ENCODE peak calls at places on chromosome 18, in four cellular contexts. J is PC-3, Y is sigmoid colon, L is A549. Z is an unnamed sample.
A peak's percentile ranks its signal among the peaks of the same experiment; 100 is the strongest.

GRCh38 chr18:62877448-62878221 is 162.3 kb downstream of the PHLPP1 start:
- DNase-seq in J (peak; percentile 23), Y (no peak), L (no peak), Z (peak; percentile 54)

GRCh38 chr18:25278415-25278814 is 73.6 kb downstream of the ZNF521 start:
- DNase-seq in J (no peak), L (no peak), Y (no peak), Z (peak; percentile 37)

GRCh38 chr18:79250236-79250993 is 145.3 kb upstream of the NFATC1 start:
- DNase-seq in L (no peak), Y (no peak), J (no peak), Z (no peak)

GRCh38 chr18:24964213-24964612 is 387.8 kb downstream of the ZNF521 start:
- DNase-seq in Y (no peak), L (no peak), J (peak; percentile 37), Z (no peak)

GRCh38 chr18:36073676-36074075 is 6.3 kb upstream of the RPRD1A start:
- DNase-seq in J (no peak), L (no peak), Y (no peak), Z (no peak)

GRCh38 chr18:25594351-25594750 is 242.4 kb upstream of the ZNF521 start:
- DNase-seq in Y (no peak), L (no peak), J (peak; percentile 6), Z (no peak)

GRCh38 chr18:40987581-40987980 is 967.5 kb upstream of the PIK3C3 start:
- DNase-seq in J (no peak), Y (no peak), L (no peak), Z (no peak)

GRCh38 chr18:58599106-58599505 is 29.8 kb downstream of the ALPK2 start:
- DNase-seq in J (peak; percentile 31), Y (no peak), L (no peak), Z (peak; percentile 29)

GRCh38 chr18:33470229-33470628 is 29.7 kb upstream of the CCDC178 start:
- DNase-seq in J (peak; percentile 57), Y (no peak), L (no peak), Z (peak; percentile 76)

GRCh38 chr18:500230-500555 is 308 bp downstream of the COLEC12 start:
- DNase-seq in J (no peak), L (no peak), Y (peak; percentile 62), Z (peak; percentile 53)

GRCh38 chr18:76460482-76460881 is 34.6 kb downstream of the ZNF516 start:
- DNase-seq in J (no peak), Y (no peak), L (no peak), Z (no peak)

GRCh38 chr18:35682282-35682867 is 100.8 kb downstream of the GALNT1 start:
- DNase-seq in J (no peak), L (no peak), Y (no peak), Z (peak; percentile 17)

GRCh38 chr18:40407913-40408312 is 1547.1 kb upstream of the PIK3C3 start:
- DNase-seq in J (no peak), L (no peak), Y (no peak), Z (peak; percentile 41)

GRCh38 chr18:3773303-3773702 is 323.3 kb downstream of the TGIF1 start:
- DNase-seq in J (peak; percentile 57), Y (no peak), L (no peak), Z (no peak)

GRCh38 chr18:34729264-34729663 is 19.2 kb downstream of the DTNA start:
- DNase-seq in Y (no peak), L (peak; percentile 10), J (peak; percentile 29), Z (peak; percentile 45)

DNA sequence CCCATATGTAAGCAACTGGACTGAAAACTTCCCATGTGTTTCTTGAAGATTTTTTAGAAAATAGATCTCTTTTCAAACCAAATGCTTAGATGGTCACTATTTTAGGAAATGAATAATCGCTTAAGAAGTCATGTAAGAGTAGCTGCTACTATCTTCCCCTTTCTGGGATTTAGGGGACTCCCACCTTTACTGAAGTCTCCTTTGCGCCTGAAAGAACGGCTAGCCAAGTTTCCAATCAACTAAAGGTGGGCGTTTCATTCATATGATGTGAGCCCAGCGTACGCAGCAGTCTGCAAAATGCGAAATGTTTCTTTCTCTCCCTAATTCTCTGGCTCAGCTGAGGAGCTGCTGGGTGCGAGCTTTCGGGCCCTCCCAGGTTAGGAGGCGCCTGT is 1.1 kb downstream of the DIPK1C start:
- DNase-seq in Y (no peak), L (no peak), J (no peak), Z (no peak)
- H3K4me3 ChIP-seq in Y (peak overlapping the region; percentile 52), L (no peak overlapping the region), J (no peak overlapping the region), Z (no peak overlapping the region)

GRCh38 chr18:70931942-70932814 is 643.3 kb downstream of the SOCS6 start:
- DNase-seq in Y (no peak), J (peak; percentile 49), L (no peak), Z (peak; percentile 50)
- TF ChIP-seq CTCF in Y (peak; percentile 53), J (peak; percentile 79), L (peak; percentile 57), Z (peak; percentile 58)

DNA sequence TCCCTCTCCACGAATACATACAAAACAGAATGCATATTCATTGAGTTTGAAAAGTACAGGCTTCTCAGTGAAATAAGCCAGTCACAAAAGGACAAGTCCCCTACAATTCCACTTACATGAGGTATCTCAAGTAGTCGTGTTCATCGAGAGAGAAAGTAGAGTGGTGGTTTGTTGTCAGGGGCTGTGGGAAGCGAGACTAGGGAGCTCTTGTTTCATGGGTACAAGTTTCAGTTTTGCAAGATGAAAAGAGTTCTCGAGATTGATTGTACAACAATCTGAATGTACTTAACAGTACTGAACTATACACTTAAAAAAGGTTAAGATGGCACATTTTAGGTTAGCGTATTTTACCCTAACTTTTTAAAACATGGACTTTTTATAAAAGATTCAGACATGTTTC is 71.5 kb upstream of the TTC39C start:
- DNase-seq in J (no peak), L (no peak), Y (no peak), Z (no peak)
- H3K4me3 ChIP-seq in J (no peak overlapping the region), L (no peak overlapping the region), Y (no peak overlapping the region), Z (no peak overlapping the region)

GRCh38 chr18:31042391-31043181 is at the start of gene DSC3:
- DNase-seq in L (peak; percentile 51), Y (no peak), J (peak; percentile 61), Z (peak; percentile 17)
- TF ChIP-seq CTCF in L (no peak), Y (no peak), J (no peak), Z (no peak)

DNA sequence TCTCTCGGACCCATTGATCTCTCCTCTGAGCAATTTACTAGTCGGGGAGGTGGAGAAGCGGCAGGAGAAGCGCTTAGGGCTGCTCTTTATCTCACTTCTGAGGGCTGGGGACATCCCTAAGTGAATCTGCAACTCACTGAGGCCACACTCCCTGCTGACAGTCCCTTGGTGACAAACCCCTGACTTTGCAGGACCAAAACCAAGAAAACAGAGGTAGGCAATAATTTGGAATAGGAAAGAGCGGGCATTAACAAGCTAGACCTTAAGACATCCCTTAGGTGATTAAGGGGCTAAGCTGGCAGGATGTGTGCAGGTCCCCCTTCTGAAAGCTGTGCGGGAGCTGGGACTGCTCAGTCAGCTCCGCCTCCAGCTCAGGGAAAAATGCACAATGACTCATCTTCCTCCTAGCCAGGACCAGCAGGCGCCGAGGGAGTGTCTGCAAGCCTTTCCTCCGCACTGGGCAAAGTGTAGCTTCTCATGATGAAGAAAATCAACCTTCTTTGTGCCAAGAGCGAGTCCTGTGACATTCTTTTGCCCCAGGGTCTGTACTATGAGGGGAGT is 63.3 kb downstream of the BOD1L2 start:
- DNase-seq in J (peak; percentile 86), L (peak; percentile 66), Y (no peak), Z (peak; percentile 68)
- H3K4me3 ChIP-seq in J (peak overlapping the region; percentile 34), L (no peak overlapping the region), Y (no peak overlapping the region), Z (no peak overlapping the region)

GRCh38 chr18:77464917-77465316 is 215.3 kb downstream of the GALR1 start:
- DNase-seq in Y (no peak), J (no peak), L (no peak), Z (no peak)
- TF ChIP-seq CTCF in Y (no peak), J (no peak), L (no peak), Z (no peak)

GRCh38 chr18:63979409-63979908 is 9.6 kb downstream of the SERPINB8 start:
- DNase-seq in Y (peak; percentile 69), L (peak; percentile 36), J (peak; percentile 79), Z (peak; percentile 73)

GRCh38 chr18:63982361-63982760 is 12.5 kb downstream of the SERPINB8 start:
- DNase-seq in J (no peak), Y (no peak), L (no peak), Z (no peak)

GRCh38 chr18:63980896-63981454 is 11.1 kb downstream of the SERPINB8 start:
- DNase-seq in J (no peak), L (no peak), Y (no peak), Z (no peak)

GRCh38 chr18:63981719-63982118 is 11.8 kb downstream of the SERPINB8 start:
- DNase-seq in Y (no peak), J (no peak), L (no peak), Z (no peak)

DNA sequence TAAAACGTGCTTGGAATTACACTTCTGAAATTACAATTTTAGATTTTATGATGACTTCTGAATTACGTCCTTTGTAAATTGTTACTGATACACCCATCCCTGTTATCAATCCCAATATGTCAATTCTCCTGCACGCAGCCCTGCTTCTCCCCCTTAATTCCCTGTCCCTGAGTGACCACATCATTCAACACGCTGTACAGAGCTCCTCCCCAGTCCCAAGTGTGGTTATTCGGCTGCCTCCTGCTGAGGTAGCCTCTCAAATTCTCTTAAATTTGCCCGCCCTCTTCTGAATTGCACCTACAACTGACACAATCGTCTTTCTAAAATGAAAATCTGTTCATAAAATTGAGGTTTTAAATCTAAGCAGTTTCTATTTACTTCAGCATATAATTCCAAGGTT is 10.1 kb downstream of the SERPINB8 start:
- DNase-seq in Y (no peak), J (no peak), L (no peak), Z (no peak)
- H3K4me3 ChIP-seq in Y (peak overlapping the region; percentile 43), J (no peak overlapping the region), L (no peak overlapping the region), Z (no peak overlapping the region)

DNA sequence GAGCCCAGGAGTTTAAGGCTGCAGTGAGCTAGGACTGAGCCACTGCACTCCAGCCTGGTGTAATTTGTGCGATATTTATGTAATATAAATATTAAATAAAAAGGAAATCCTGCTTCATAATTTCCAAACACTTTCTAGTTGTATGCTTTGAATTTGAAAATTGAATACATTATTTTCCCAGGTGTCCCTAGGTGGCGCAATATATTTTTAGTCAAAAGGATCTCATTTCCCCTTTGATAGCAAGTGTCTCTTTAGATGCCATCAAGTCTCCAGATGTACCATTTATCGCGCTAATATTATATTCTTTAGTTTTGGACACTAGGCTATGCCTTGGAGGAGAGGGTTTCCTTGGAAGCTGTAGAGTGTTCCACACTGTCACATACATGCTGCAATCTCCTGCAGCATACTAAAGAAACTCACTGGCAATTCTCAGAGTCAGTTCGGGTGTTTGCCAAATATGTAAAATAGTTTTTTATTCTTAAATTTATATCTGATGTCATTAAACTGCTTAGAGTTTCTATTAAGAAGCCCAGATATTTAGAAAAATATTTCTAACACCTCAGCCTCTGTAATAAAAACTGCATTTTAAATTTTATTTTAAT is 5.6 kb upstream of the WDR7 start:
- DNase-seq in Y (no peak), L (no peak), J (peak; percentile 45), Z (no peak)
- TF ChIP-seq CTCF in Y (peak; percentile 19), L (peak; percentile 58), J (peak; percentile 69), Z (peak; percentile 52)